ENCODE peak calls at places on chromosome 7, in ten cellular contexts. L is heart right ventricle; W is upper lobe of right lung; A is epithelial cell of esophagus; K is stomach; V is SK-N-SH; R is choroid plexus epithelial cell; G is CD8-positive, alpha-beta T cell; J is cardiac fibroblast; I is fibroblast of pulmonary artery. O is an unnamed sample.
A peak's percentile ranks its signal among the peaks of the same experiment; 100 is the strongest.

GRCh38 chr7:41832936-41833335 is 130.0 kb upstream of the INHBA start:
- DNase-seq in L (no peak), W (no peak), A (no peak), K (no peak), V (no peak), R (no peak), G (no peak), J (no peak), I (no peak), O (no peak)

GRCh38 chr7:79453558-79454324 is at the start of gene MAGI2:
- DNase-seq in L (peak; percentile 89), W (peak; percentile 90), A (peak; percentile 43), K (peak; percentile 37), V (peak; percentile 94), R (peak; percentile 91), G (peak; percentile 14), J (peak; percentile 94), I (peak; percentile 90), O (peak; percentile 96)

GRCh38 chr7:47771301-47771989 is 176.8 kb downstream of the PKD1L1 start:
- DNase-seq in L (no peak), W (no peak), A (no peak), K (no peak), V (no peak), R (peak; percentile 46), G (no peak), J (peak; percentile 38), I (no peak), O (no peak)

GRCh38 chr7:24702674-24703235 is 54.5 kb downstream of the GSDME start:
- DNase-seq in L (no peak), W (no peak), A (no peak), K (no peak), V (no peak), R (no peak), G (no peak), J (peak; percentile 56), I (no peak), O (peak; percentile 16)

GRCh38 chr7:67453580-67453979 is 456.9 kb downstream of the TYW1 start:
- DNase-seq in L (no peak), W (no peak), A (no peak), K (no peak), V (peak; percentile 56), R (no peak), G (no peak), J (no peak), I (no peak), O (no peak)

GRCh38 chr7:151204383-151205032 is 5.8 kb downstream of the H2BK1 start:
- DNase-seq in L (no peak), W (no peak), A (peak; percentile 14), K (no peak), V (peak; percentile 48), R (no peak), G (no peak), J (no peak), I (no peak), O (no peak)

GRCh38 chr7:150369740-150370501 is 1.3 kb downstream of the REPIN1 start:
- DNase-seq in L (no peak), W (no peak), A (peak; percentile 13), K (no peak), V (peak; percentile 39), R (no peak), G (no peak), J (no peak), I (no peak), O (peak; percentile 40)

GRCh38 chr7:4797858-4798705 is 22.7 kb downstream of the AP5Z1 start:
- DNase-seq in L (no peak), W (no peak), A (peak; percentile 32), K (peak; percentile 48), V (peak; percentile 97), R (peak; percentile 33), G (peak; percentile 71), J (peak; percentile 44), I (peak; percentile 50), O (peak; percentile 73)

DNA sequence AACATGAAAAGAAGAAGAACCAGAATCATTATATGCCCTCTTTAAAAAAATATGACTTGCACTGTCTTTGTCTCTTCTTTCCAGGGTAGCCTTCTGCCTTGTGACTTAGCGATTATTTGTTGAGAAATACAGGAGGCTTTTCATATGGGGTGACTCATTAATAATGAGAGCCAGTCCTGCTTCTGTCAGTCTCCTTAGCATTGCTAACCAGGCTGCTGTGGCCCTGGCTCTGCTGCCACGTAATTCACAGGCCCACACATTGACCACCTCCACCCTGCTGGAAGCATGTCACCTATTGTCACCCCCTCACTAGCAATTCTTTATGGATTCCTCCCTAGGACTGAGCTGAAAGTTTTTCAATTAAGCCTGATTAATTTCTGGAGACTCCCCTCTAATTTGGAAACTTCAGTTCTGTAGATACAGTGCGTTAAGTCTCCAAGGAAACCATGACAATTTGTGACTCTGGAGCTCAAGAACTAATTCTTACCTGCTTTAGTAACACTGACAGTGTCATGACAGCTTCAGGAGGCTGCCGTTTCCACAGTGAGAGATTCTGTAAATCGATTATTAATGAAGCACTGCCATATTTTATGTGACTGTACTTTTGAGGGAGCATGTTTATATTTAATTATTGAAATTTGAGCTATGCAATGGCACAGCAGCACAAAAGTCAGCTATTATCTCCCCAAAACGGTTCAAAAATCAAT is 267.9 kb upstream of the SP8 start:
- DNase-seq in L (no peak), W (no peak), A (peak; percentile 63), K (no peak), V (no peak), R (no peak), G (no peak), J (no peak), I (no peak), O (no peak)
- TF ChIP-seq CTCF in L (no peak), W (no peak), A (no peak), K (no peak), V (no peak), R (no peak), G (no peak), J (no peak), I (no peak), O (no peak)

GRCh38 chr7:50304158-50304910 is at the start of gene IKZF1:
- DNase-seq in L (peak; percentile 63), W (peak; percentile 90), A (peak; percentile 37), K (peak; percentile 65), V (peak; percentile 66), R (no peak), G (peak; percentile 65), J (peak; percentile 4), I (peak; percentile 19), O (no peak)

GRCh38 chr7:50305697-50306300 is 1.3 kb downstream of the IKZF1 start:
- DNase-seq in L (no peak), W (no peak), A (no peak), K (no peak), V (no peak), R (no peak), G (no peak), J (no peak), I (no peak), O (no peak)

GRCh38 chr7:50306491-50307367 is 2.2 kb downstream of the IKZF1 start:
- DNase-seq in L (no peak), W (no peak), A (no peak), K (no peak), V (no peak), R (no peak), G (no peak), J (no peak), I (no peak), O (no peak)

GRCh38 chr7:50303894-50304157 is 690 bp upstream of the IKZF1 start:
- DNase-seq in L (no peak), W (peak; percentile 68), A (peak; percentile 6), K (no peak), V (peak; percentile 65), R (no peak), G (no peak), J (no peak), I (no peak), O (no peak)

DNA sequence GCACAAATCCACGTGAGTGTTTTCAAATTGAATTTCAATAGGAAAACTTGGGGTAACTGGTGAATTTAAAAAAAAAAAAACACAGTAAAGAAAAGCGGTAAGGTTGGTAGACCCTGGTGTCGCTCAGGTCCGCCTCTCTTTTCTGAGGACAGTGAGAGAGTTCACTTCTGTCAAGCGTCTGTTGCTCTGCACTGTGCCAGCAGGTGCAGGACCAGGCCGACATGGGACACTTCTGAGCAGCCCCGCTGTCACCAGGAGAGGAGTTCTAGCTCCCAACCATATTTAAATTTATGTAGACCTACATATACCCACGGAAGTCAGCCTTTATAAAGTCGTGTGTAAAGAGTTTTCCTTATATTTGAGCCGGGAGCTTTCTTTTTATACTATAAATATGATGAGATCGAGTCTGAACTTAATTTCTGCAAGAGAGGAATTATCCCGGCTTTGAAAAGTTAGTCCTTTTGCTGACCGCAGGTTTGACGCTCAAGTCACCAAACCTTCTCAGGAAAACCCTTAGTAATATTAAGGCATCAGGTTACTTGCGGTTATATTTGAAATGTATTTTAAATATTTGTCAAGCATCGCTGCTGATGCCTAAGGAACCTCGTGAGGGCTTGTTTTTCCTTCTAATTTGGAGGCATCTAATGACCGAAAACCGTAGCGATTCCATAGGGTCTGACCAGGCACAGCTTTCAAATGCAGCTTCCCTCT is 550 bp downstream of the IKZF1 start:
- DNase-seq in L (no peak), W (no peak), A (no peak), K (no peak), V (peak; percentile 25), R (no peak), G (peak; percentile 75), J (no peak), I (no peak), O (no peak)
- H3K4me3 ChIP-seq in L (peak overlapping the region; percentile 42), W (peak overlapping the region; percentile 53), A (no peak overlapping the region), K (peak overlapping the region; percentile 58), V (peak overlapping the region; percentile 38), R (peak overlapping the region; percentile 46), G (peak overlapping the region; percentile 96), J (no peak overlapping the region), I (no peak overlapping the region), O (no peak overlapping the region)

GRCh38 chr7:87219545-87220025 is at the start of gene TMEM243:
- DNase-seq in L (peak; percentile 79), W (peak; percentile 95), A (peak; percentile 68), K (peak; percentile 79), V (peak; percentile 88), R (peak; percentile 75), G (peak; percentile 84), J (peak; percentile 78), I (peak; percentile 73), O (peak; percentile 62)

GRCh38 chr7:87220026-87220733 is 648 bp upstream of the TMEM243 start:
- DNase-seq in L (peak; percentile 60), W (peak; percentile 94), A (peak; percentile 89), K (peak; percentile 87), V (peak; percentile 97), R (peak; percentile 75), G (peak; percentile 81), J (peak; percentile 80), I (peak; percentile 74), O (peak; percentile 92)

GRCh38 chr7:87220734-87221215 is 1.2 kb upstream of the TMEM243 start:
- DNase-seq in L (no peak), W (no peak), A (peak; percentile 43), K (no peak), V (peak; percentile 42), R (peak; percentile 23), G (no peak), J (no peak), I (no peak), O (peak; percentile 36)

GRCh38 chr7:87217983-87218653 is 1.4 kb downstream of the TMEM243 start:
- DNase-seq in L (no peak), W (no peak), A (no peak), K (no peak), V (no peak), R (no peak), G (no peak), J (no peak), I (no peak), O (no peak)

DNA sequence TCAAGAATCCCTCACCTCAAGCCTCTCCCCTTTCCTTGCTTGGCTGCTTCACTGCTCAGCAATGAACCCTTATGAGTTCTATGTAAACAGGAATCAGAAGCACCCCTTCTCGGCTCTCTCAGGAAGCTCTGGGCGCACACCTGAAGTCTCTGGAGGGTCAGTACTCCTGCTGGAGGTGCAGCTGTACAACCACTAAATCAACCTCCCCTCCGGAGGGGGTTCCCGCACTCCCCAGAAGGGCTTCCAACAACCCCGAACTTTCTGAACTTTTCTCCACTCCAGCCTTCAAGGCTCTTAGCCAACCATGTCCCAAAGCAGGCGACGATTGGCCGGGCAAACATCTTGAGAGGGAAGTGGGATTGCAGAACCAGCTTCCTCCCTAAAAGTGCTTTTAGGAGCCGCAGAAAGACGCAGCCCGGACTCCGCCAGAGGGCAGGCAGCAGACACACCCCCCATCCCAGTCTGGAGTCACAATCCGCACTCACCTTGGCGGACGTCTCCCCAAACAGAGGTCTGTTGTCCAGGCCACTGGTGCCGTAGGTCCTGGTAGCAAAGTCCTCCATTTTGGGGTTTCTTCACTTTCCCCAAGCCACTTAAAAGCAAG is 489 bp downstream of the TMEM243 start:
- DNase-seq in L (peak; percentile 57), W (peak; percentile 94), A (peak; percentile 46), K (peak; percentile 62), V (peak; percentile 60), R (peak; percentile 46), G (peak; percentile 38), J (peak; percentile 73), I (peak; percentile 72), O (peak; percentile 76)
- TF ChIP-seq CTCF in L (no peak), W (peak; percentile 5), A (peak; percentile 33), K (no peak), V (no peak), R (peak; percentile 22), G (no peak), J (no peak), I (peak; percentile 17), O (no peak)

DNA sequence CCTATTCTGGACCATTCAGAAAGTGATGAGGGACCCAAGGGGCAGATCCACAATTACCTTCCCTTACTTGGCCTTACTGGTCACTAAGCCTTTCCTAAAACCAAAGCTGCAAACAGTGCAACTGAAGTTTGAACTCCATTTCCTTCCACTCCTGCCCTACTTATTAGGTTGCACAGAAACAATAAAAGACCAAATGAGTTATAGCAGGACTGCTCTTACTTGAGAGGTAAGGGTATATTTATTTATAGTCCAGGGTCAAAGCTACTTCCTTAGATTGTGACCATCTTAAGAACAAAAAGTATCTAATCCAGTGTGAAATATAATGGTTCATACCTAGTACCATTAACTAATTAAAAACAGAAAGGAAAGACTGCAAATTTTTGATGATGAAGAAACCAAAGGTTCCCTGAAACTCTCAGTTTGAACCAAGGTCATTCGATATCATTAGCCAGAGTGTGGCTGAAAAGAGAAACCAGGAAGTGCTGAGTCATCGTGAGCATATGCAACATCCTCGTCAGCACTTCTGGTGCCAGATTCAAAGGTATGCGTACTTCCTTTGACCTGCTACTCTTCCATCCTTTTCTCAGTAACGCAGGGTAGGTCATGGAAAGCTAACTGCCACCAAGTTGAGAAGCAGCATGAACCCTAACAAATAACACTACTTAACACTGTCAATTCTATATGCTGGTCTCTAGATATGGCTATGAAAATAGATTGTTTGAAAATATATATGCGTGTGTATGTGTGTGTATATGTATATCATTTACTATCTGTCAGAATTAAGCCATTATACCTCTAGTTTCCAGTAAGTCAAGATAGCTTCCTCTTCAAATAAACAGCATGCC is 26.8 kb downstream of the CDK6 start:
- DNase-seq in L (peak; percentile 77), W (no peak), A (peak; percentile 92), K (peak; percentile 77), V (no peak), R (peak; percentile 97), G (peak; percentile 20), J (peak; percentile 94), I (peak; percentile 96), O (peak; percentile 89)
- H3K4me3 ChIP-seq in L (no peak overlapping the region), W (peak overlapping the region; percentile 9), A (no peak overlapping the region), K (no peak overlapping the region), V (no peak overlapping the region), R (no peak overlapping the region), G (no peak overlapping the region), J (no peak overlapping the region), I (no peak overlapping the region), O (no peak overlapping the region)

O was measured in foreskin fibroblast.